ENCODE peak calls at places on chromosomes 1 and 21, in five cellular contexts. One of them, this sample, is unnamed.
A peak's percentile ranks its signal among the peaks of the same experiment; 100 is the strongest.

GRCh38 chr1:108482708-108483107 is 32.6 kb downstream of the NBPF6 start:
- DNase-seq in stimulated activated CD8-positive, alpha-beta memory T cell treated with anti-CD3 and anti-CD28 coated beads, Interleukin-4, amount 100 ng/mL, for 4 hours: no peak
- DNase-seq in memory B cell: no peak
- DNase-seq in CD8-positive, alpha-beta memory T cell: no peak
- DNase-seq in caudate nucleus: no peak
- DNase-seq in this sample: no peak

GRCh38 chr1:199762567-199762966 is 264.9 kb upstream of the NR5A2 start:
- DNase-seq in stimulated activated CD8-positive, alpha-beta memory T cell treated with anti-CD3 and anti-CD28 coated beads, Interleukin-4, amount 100 ng/mL, for 4 hours: no peak
- DNase-seq in memory B cell: no peak
- DNase-seq in CD8-positive, alpha-beta memory T cell: no peak
- DNase-seq in caudate nucleus: no peak
- DNase-seq in this sample: no peak

GRCh38 chr1:203316626-203317093 is 11.3 kb downstream of the BTG2 start:
- DNase-seq in stimulated activated CD8-positive, alpha-beta memory T cell treated with anti-CD3 and anti-CD28 coated beads, Interleukin-4, amount 100 ng/mL, for 4 hours: no peak
- DNase-seq in memory B cell: no peak
- DNase-seq in CD8-positive, alpha-beta memory T cell: no peak
- DNase-seq in caudate nucleus: no peak
- DNase-seq in this sample: no peak

GRCh38 chr1:22238356-22239224 is 95.7 kb upstream of the WNT4 start:
- DNase-seq in stimulated activated CD8-positive, alpha-beta memory T cell treated with anti-CD3 and anti-CD28 coated beads, Interleukin-4, amount 100 ng/mL, for 4 hours: no peak
- DNase-seq in memory B cell: no peak
- DNase-seq in CD8-positive, alpha-beta memory T cell: no peak
- DNase-seq in caudate nucleus: no peak
- DNase-seq in this sample: no peak

GRCh38 chr21:43211085-43212071 is 42.6 kb downstream of the CRYAA start:
- DNase-seq in stimulated activated CD8-positive, alpha-beta memory T cell treated with anti-CD3 and anti-CD28 coated beads, Interleukin-4, amount 100 ng/mL, for 4 hours: no peak
- DNase-seq in memory B cell: no peak
- DNase-seq in CD8-positive, alpha-beta memory T cell: no peak
- DNase-seq in caudate nucleus: no peak
- DNase-seq in this sample: no peak

GRCh38 chr1:242467556-242468145 is 56.8 kb downstream of the PLD5 start:
- DNase-seq in stimulated activated CD8-positive, alpha-beta memory T cell treated with anti-CD3 and anti-CD28 coated beads, Interleukin-4, amount 100 ng/mL, for 4 hours: no peak
- DNase-seq in memory B cell: peak; percentile 11
- DNase-seq in CD8-positive, alpha-beta memory T cell: no peak
- DNase-seq in caudate nucleus: peak; percentile 15
- DNase-seq in this sample: no peak

GRCh38 chr1:100941098-100941527 is 45.2 kb downstream of the SLC30A7 start:
- DNase-seq in stimulated activated CD8-positive, alpha-beta memory T cell treated with anti-CD3 and anti-CD28 coated beads, Interleukin-4, amount 100 ng/mL, for 4 hours: no peak
- DNase-seq in memory B cell: no peak
- DNase-seq in CD8-positive, alpha-beta memory T cell: no peak
- DNase-seq in caudate nucleus: no peak
- DNase-seq in this sample: no peak

GRCh38 chr1:233945573-233945972 is 41.1 kb downstream of the SLC35F3 start:
- DNase-seq in stimulated activated CD8-positive, alpha-beta memory T cell treated with anti-CD3 and anti-CD28 coated beads, Interleukin-4, amount 100 ng/mL, for 4 hours: no peak
- DNase-seq in memory B cell: no peak
- DNase-seq in CD8-positive, alpha-beta memory T cell: no peak
- DNase-seq in caudate nucleus: no peak
- DNase-seq in this sample: peak; percentile 18

GRCh38 chr21:34644815-34645214 is 24.0 kb upstream of the CLIC6 start:
- DNase-seq in stimulated activated CD8-positive, alpha-beta memory T cell treated with anti-CD3 and anti-CD28 coated beads, Interleukin-4, amount 100 ng/mL, for 4 hours: no peak
- DNase-seq in memory B cell: no peak
- DNase-seq in CD8-positive, alpha-beta memory T cell: no peak
- DNase-seq in caudate nucleus: no peak
- DNase-seq in this sample: no peak

GRCh38 chr1:70003509-70003908 is 201.9 kb downstream of the LRRC40 start:
- DNase-seq in stimulated activated CD8-positive, alpha-beta memory T cell treated with anti-CD3 and anti-CD28 coated beads, Interleukin-4, amount 100 ng/mL, for 4 hours: no peak
- DNase-seq in memory B cell: no peak
- DNase-seq in CD8-positive, alpha-beta memory T cell: no peak
- DNase-seq in caudate nucleus: no peak
- DNase-seq in this sample: no peak

GRCh38 chr1:3611170-3612019 is at the start of gene MEGF6:
- DNase-seq in stimulated activated CD8-positive, alpha-beta memory T cell treated with anti-CD3 and anti-CD28 coated beads, Interleukin-4, amount 100 ng/mL, for 4 hours: peak; percentile 31
- DNase-seq in memory B cell: no peak
- DNase-seq in CD8-positive, alpha-beta memory T cell: peak; percentile 55
- DNase-seq in caudate nucleus: no peak
- DNase-seq in this sample: no peak

GRCh38 chr1:15141933-15142647 is 11.5 kb upstream of the TMEM51 start:
- DNase-seq in stimulated activated CD8-positive, alpha-beta memory T cell treated with anti-CD3 and anti-CD28 coated beads, Interleukin-4, amount 100 ng/mL, for 4 hours: no peak
- DNase-seq in memory B cell: no peak
- DNase-seq in CD8-positive, alpha-beta memory T cell: no peak
- DNase-seq in caudate nucleus: peak; percentile 97
- DNase-seq in this sample: no peak

GRCh38 chr1:111952258-111952657 is 37.2 kb downstream of the KCND3 start:
- DNase-seq in stimulated activated CD8-positive, alpha-beta memory T cell treated with anti-CD3 and anti-CD28 coated beads, Interleukin-4, amount 100 ng/mL, for 4 hours: no peak
- DNase-seq in memory B cell: no peak
- DNase-seq in CD8-positive, alpha-beta memory T cell: no peak
- DNase-seq in caudate nucleus: no peak
- DNase-seq in this sample: peak; percentile 22

GRCh38 chr1:52192436-52192835 is 50.5 kb downstream of the ZFYVE9 start:
- DNase-seq in stimulated activated CD8-positive, alpha-beta memory T cell treated with anti-CD3 and anti-CD28 coated beads, Interleukin-4, amount 100 ng/mL, for 4 hours: no peak
- DNase-seq in memory B cell: no peak
- DNase-seq in CD8-positive, alpha-beta memory T cell: no peak
- DNase-seq in caudate nucleus: no peak
- DNase-seq in this sample: no peak

GRCh38 chr1:156805766-156806511 is 10.7 kb downstream of the SH2D2A start:
- DNase-seq in stimulated activated CD8-positive, alpha-beta memory T cell treated with anti-CD3 and anti-CD28 coated beads, Interleukin-4, amount 100 ng/mL, for 4 hours: no peak
- DNase-seq in memory B cell: no peak
- DNase-seq in CD8-positive, alpha-beta memory T cell: no peak
- DNase-seq in caudate nucleus: no peak
- DNase-seq in this sample: peak; percentile 33

GRCh38 chr1:184605941-184606340 is 148.7 kb downstream of the EDEM3 start:
- DNase-seq in stimulated activated CD8-positive, alpha-beta memory T cell treated with anti-CD3 and anti-CD28 coated beads, Interleukin-4, amount 100 ng/mL, for 4 hours: no peak
- DNase-seq in memory B cell: no peak
- DNase-seq in CD8-positive, alpha-beta memory T cell: no peak
- DNase-seq in caudate nucleus: no peak
- DNase-seq in this sample: no peak

GRCh38 chr1:116769994-116770393 is 15.8 kb downstream of the CD2 start:
- DNase-seq in stimulated activated CD8-positive, alpha-beta memory T cell treated with anti-CD3 and anti-CD28 coated beads, Interleukin-4, amount 100 ng/mL, for 4 hours: no peak
- DNase-seq in memory B cell: no peak
- DNase-seq in CD8-positive, alpha-beta memory T cell: no peak
- DNase-seq in caudate nucleus: no peak
- DNase-seq in this sample: no peak

GRCh38 chr1:228978486-228979324 is 243.4 kb downstream of the RHOU start:
- DNase-seq in stimulated activated CD8-positive, alpha-beta memory T cell treated with anti-CD3 and anti-CD28 coated beads, Interleukin-4, amount 100 ng/mL, for 4 hours: no peak
- DNase-seq in memory B cell: no peak
- DNase-seq in CD8-positive, alpha-beta memory T cell: no peak
- DNase-seq in caudate nucleus: peak; percentile 17
- DNase-seq in this sample: no peak

GRCh38 chr1:19203440-19203839 is 6.6 kb downstream of the UBR4 start:
- DNase-seq in stimulated activated CD8-positive, alpha-beta memory T cell treated with anti-CD3 and anti-CD28 coated beads, Interleukin-4, amount 100 ng/mL, for 4 hours: no peak
- DNase-seq in memory B cell: no peak
- DNase-seq in CD8-positive, alpha-beta memory T cell: no peak
- DNase-seq in caudate nucleus: no peak
- DNase-seq in this sample: peak; percentile 70

GRCh38 chr1:47656719-47657685 is 219.2 kb downstream of the FOXD2 start:
- DNase-seq in stimulated activated CD8-positive, alpha-beta memory T cell treated with anti-CD3 and anti-CD28 coated beads, Interleukin-4, amount 100 ng/mL, for 4 hours: no peak
- DNase-seq in memory B cell: no peak
- DNase-seq in CD8-positive, alpha-beta memory T cell: no peak
- DNase-seq in caudate nucleus: no peak
- DNase-seq in this sample: no peak

GRCh38 chr1:118661769-118662320 is 326.3 kb downstream of the TBX15 start:
- DNase-seq in stimulated activated CD8-positive, alpha-beta memory T cell treated with anti-CD3 and anti-CD28 coated beads, Interleukin-4, amount 100 ng/mL, for 4 hours: no peak
- DNase-seq in memory B cell: no peak
- DNase-seq in CD8-positive, alpha-beta memory T cell: no peak
- DNase-seq in caudate nucleus: no peak
- DNase-seq in this sample: no peak

GRCh38 chr1:36151133-36151844 is 2.0 kb upstream of the TRAPPC3 start:
- DNase-seq in stimulated activated CD8-positive, alpha-beta memory T cell treated with anti-CD3 and anti-CD28 coated beads, Interleukin-4, amount 100 ng/mL, for 4 hours: no peak
- DNase-seq in memory B cell: no peak
- DNase-seq in CD8-positive, alpha-beta memory T cell: no peak
- DNase-seq in caudate nucleus: no peak
- DNase-seq in this sample: no peak